ENCODE peak calls at places on chromosomes 16 and 17, in seven cellular contexts. Y is Peyer's patch, X is lower lobe of right lung, V is esophagus squamous epithelium, N is ovary, U is brain microvascular endothelial cell, T is body of pancreas. J is an unnamed sample.

GRCh38 chr17:57559634-57560387 is 185.3 kb downstream of the CCDC182 start:
- DNase-seq in X (no peak), Y (no peak), T (no peak), N (no peak), U (no peak), V (no peak), J (no peak)

GRCh38 chr16:64397042-64397441 is 724.8 kb downstream of the CDH11 start:
- DNase-seq in N (no peak), T (no peak), U (peak; percentile 75), V (no peak), X (no peak), Y (no peak), J (no peak)

GRCh38 chr17:55266051-55266957 is 1.5 kb downstream of the HLF start:
- DNase-seq in Y (no peak), U (no peak), V (no peak), X (no peak), N (peak; percentile 63), T (no peak), J (no peak)

GRCh38 chr17:33277436-33278100 is 15.5 kb downstream of the ASIC2 start:
- DNase-seq in Y (no peak), N (no peak), T (no peak), V (no peak), U (no peak), X (no peak), J (no peak)

GRCh38 chr16:1054660-1055556 is 17.6 kb upstream of the SSTR5 start:
- DNase-seq in U (no peak), X (peak; percentile 60), T (peak; percentile 72), N (peak; percentile 67), Y (peak; percentile 76), V (no peak), J (peak; percentile 67)

GRCh38 chr17:79485991-79486390 is 124.9 kb downstream of the RBFOX3 start:
- DNase-seq in N (no peak), T (no peak), U (no peak), V (no peak), Y (no peak), X (no peak), J (no peak)

GRCh38 chr16:87461466-87461975 is 31.3 kb downstream of the ZCCHC14 start:
- DNase-seq in V (no peak), T (peak; percentile 95), X (peak; percentile 94), U (no peak), Y (peak; percentile 94), N (peak; percentile 47), J (peak; percentile 33)

GRCh38 chr17:59155439-59156177 is at the start of gene PRR11:
- DNase-seq in N (peak; percentile 91), U (peak; percentile 100), T (peak; percentile 94), X (peak; percentile 95), V (peak; percentile 98), Y (peak; percentile 90), J (peak; percentile 99)

GRCh38 chr17:61579961-61580360 is 11.1 kb downstream of the NACA2 start:
- DNase-seq in T (no peak), X (no peak), N (no peak), V (no peak), Y (no peak), U (no peak), J (no peak)

GRCh38 chr17:82105882-82106696 is 8.1 kb upstream of the FASN start:
- DNase-seq in U (peak; percentile 25), X (peak; percentile 90), V (no peak), N (peak; percentile 42), T (no peak), Y (peak; percentile 78), J (peak; percentile 58)

GRCh38 chr17:7285679-7286078 is 4.2 kb downstream of the SLC2A4 start:
- DNase-seq in T (no peak), N (no peak), X (no peak), Y (no peak), V (no peak), U (no peak), J (no peak)

GRCh38 chr17:28372945-28373274 is 1.4 kb downstream of the SARM1 start:
- DNase-seq in N (no peak), Y (peak; percentile 12), V (no peak), U (no peak), T (no peak), X (no peak), J (no peak)

GRCh38 chr17:10278218-10278617 is 79.8 kb upstream of the GAS7 start:
- DNase-seq in Y (no peak), V (no peak), T (no peak), N (no peak), U (no peak), X (no peak), J (peak; percentile 54)

GRCh38 chr17:57135748-57136342 is 50.8 kb downstream of the AKAP1 start:
- DNase-seq in V (no peak), X (no peak), Y (no peak), U (no peak), T (no peak), N (no peak), J (no peak)

GRCh38 chr17:34370997-34371395 is 8.0 kb upstream of the CCL1 start:
- DNase-seq in T (no peak), Y (no peak), U (no peak), V (no peak), N (no peak), X (no peak), J (no peak)
- H3K27ac ChIP-seq in T (no peak overlapping the region), Y (no peak overlapping the region), U (no peak overlapping the region), V (no peak overlapping the region), N (no peak overlapping the region), X (no peak overlapping the region), J (no peak overlapping the region)

GRCh38 chr17:75571885-75572215 is 15.8 kb upstream of the MYO15B start:
- DNase-seq in Y (no peak), U (no peak), T (no peak), N (no peak), X (no peak), V (no peak), J (no peak)
- H3K36me3 ChIP-seq in Y (no peaks in the 10 kb centered on the region), U (no peaks in the 10 kb centered on the region), T (peaks cover 20% of the 10 kb centered on the region), N (no peaks in the 10 kb centered on the region), X (peaks cover 51% of the 10 kb centered on the region), V (no peaks in the 10 kb centered on the region), J (no peaks in the 10 kb centered on the region)

GRCh38 chr16:58339452-58339938 is 44.7 kb upstream of the PRSS54 start:
- DNase-seq in X (no peak), U (no peak), N (no peak), V (no peak), T (no peak), Y (no peak), J (peak; percentile 44)
- TF ChIP-seq CTCF in X (no peak), U (peak; percentile 54), N (no peak), V (no peak), T (peak; percentile 3), Y (no peak), J (peak; percentile 44)

DNA sequence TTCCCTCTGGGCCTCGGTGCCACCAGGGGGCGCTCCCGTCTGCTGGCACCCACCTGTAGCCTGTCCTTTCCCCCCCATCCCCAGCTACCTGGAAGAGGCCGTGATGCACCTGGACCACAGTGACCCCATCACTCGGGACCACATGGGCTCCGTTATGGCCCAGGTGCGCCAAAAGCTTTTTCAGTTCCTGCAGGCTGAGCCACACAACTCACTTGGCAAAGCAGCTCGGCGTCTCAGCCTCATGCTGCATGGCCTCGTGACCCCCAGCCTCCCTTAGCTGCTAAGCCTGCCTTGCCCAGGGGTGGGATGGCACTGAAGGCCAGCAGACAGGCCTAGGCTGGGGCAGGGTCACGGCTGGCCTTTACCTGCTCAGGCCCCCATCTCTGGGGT is 818 bp upstream of the NRN1L start:
- DNase-seq in V (no peak), N (peak; percentile 76), U (no peak), Y (peak; percentile 77), X (peak; percentile 79), T (peak; percentile 74), J (peak; percentile 59)
- H3K27ac ChIP-seq in V (peak overlapping the region; percentile 48), N (peak overlapping the region; percentile 11), U (no peak overlapping the region), Y (no peak overlapping the region), X (no peak overlapping the region), T (no peak overlapping the region), J (no peak overlapping the region)

GRCh38 chr17:49798738-49799137 is 10.3 kb downstream of the KAT7 start:
- DNase-seq in V (no peak), T (no peak), U (no peak), N (no peak), Y (no peak), X (no peak), J (no peak)
- H3K36me3 ChIP-seq in V (peaks cover 22% of the 10 kb centered on the region), T (no peaks in the 10 kb centered on the region), U (peaks cover 29% of the 10 kb centered on the region), N (no peaks in the 10 kb centered on the region), Y (peaks cover 2% of the 10 kb centered on the region), X (peaks cover 100% of the 10 kb centered on the region), J (peaks cover 62% of the 10 kb centered on the region)

DNA sequence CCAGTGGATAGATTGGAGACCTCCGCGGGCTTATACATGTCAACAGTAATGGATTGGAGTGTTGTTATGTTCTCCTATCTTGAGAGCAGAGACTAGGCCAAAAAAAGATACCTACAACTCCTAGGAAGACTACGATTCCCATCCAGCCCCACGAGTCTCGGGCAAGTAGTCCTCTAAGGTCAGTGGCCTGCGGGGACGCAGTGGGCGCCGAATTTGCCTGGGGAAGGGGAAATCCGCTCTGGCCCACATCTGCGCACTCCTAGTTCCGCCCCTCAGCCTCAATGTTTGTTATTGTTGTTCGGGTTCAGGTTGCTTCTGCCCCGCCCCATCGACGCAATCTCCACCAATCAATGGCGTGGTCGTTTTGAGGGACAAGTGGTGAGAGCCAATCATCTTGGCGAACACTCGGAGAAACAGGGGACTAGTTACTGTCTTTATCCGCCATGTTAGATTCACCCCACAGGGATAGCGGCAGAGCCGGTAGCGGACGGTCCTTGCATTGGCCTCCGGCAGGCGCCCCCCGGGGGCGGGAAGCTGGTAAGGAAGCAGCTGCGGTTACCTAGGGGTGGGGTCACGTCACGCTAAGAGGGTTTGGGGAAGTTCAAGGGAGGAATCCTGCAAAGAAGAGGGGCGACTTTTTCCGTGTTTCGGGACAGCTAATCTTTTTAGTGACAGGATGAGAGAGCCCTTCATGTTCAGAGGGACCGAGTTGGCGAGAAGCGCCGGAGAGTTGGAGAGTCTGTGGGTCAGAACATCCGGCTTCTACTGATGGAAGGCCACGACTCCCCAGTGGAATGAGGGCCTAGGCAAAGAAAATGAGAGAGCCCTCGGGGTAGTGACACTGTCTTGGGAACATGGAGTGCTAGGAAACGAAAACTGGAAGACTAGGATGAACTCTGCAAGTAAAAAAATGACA is at the start of gene NBR1:
- DNase-seq in Y (peak; percentile 94), V (peak; percentile 83), X (peak; percentile 92), N (peak; percentile 97), U (peak; percentile 97), T (peak; percentile 94), J (peak; percentile 97)
- TF ChIP-seq CTCF in Y (peak; percentile 14), V (no peak), X (peak; percentile 22), N (peak; percentile 54), U (peak; percentile 39), T (peak; percentile 10), J (peak; percentile 18)

GRCh38 chr17:64972611-64973010 is 53.3 kb upstream of the LRRC37A3 start:
- DNase-seq in N (no peak), X (no peak), Y (no peak), U (no peak), T (no peak), V (no peak), J (no peak)

GRCh38 chr17:64974750-64975317 is 55.6 kb upstream of the LRRC37A3 start:
- DNase-seq in Y (no peak), N (no peak), T (no peak), U (no peak), X (no peak), V (no peak), J (no peak)

GRCh38 chr17:64964796-64965195 is 45.5 kb upstream of the LRRC37A3 start:
- DNase-seq in Y (no peak), N (no peak), V (no peak), X (no peak), U (no peak), T (no peak), J (no peak)

DNA sequence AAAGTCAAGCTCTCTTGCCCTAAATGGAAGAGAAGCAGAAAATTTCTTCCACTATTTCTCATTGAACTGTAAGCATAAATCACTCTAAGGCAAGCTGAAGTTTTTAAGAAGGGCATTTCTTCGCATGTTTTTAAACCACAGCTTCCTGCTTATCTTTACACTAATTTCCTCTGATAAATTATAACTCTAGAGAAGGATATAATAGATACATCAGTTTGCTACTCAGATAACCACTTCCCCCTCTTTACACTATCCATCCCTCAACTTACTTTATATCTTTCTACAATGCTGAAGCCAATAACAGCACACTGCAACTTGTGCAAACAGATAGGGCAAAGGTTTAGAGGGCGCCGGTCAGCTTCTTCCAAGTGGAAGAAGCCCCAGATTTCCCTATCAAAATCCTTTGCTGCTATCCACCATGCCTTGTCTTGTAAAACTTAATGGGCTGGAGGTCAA is 49.8 kb upstream of the LRRC37A3 start:
- DNase-seq in T (no peak), U (no peak), N (no peak), Y (no peak), V (no peak), X (no peak), J (peak; percentile 14)
- H3K27ac ChIP-seq in T (no peak overlapping the region), U (no peak overlapping the region), N (no peak overlapping the region), Y (no peak overlapping the region), V (peak overlapping the region; percentile 25), X (no peak overlapping the region), J (no peak overlapping the region)